ENCODE peak calls at places on chromosomes 7 and 10, in five cellular contexts. One of them, this sample, is unnamed.

GRCh38 chr10:129023057-129023456 is 444.0 kb upstream of the MGMT start:
- DNase-seq in CD8-positive, alpha-beta T cell: no peak
- DNase-seq in H7: no peak
- DNase-seq in cardiac fibroblast: peak; percentile 10
- DNase-seq in pancreas: no peak
- DNase-seq in this sample: no peak

GRCh38 chr10:130817046-130817624 is 494.4 kb downstream of the TCERG1L start:
- DNase-seq in CD8-positive, alpha-beta T cell: no peak
- DNase-seq in H7: no peak
- DNase-seq in cardiac fibroblast: no peak
- DNase-seq in pancreas: no peak
- DNase-seq in this sample: no peak

GRCh38 chr7:71443197-71443542 is 311.2 kb downstream of the GALNT17 start:
- DNase-seq in CD8-positive, alpha-beta T cell: no peak
- DNase-seq in H7: no peak
- DNase-seq in cardiac fibroblast: no peak
- DNase-seq in pancreas: no peak
- DNase-seq in this sample: no peak

GRCh38 chr7:151455690-151456089 is 15.7 kb upstream of the CRYGN start:
- DNase-seq in CD8-positive, alpha-beta T cell: no peak
- DNase-seq in H7: no peak
- DNase-seq in cardiac fibroblast: no peak
- DNase-seq in pancreas: no peak
- DNase-seq in this sample: no peak

GRCh38 chr7:27925573-27926201 is 185.7 kb downstream of the TAX1BP1 start:
- DNase-seq in CD8-positive, alpha-beta T cell: no peak
- DNase-seq in H7: no peak
- DNase-seq in cardiac fibroblast: no peak
- DNase-seq in pancreas: no peak
- DNase-seq in this sample: no peak

GRCh38 chr10:27822286-27822685 is 76.7 kb upstream of the MKX start:
- DNase-seq in CD8-positive, alpha-beta T cell: no peak
- DNase-seq in H7: no peak
- DNase-seq in cardiac fibroblast: no peak
- DNase-seq in pancreas: no peak
- DNase-seq in this sample: peak; percentile 62

GRCh38 chr10:53601260-53601875 is 828.8 kb upstream of the MBL2 start:
- DNase-seq in CD8-positive, alpha-beta T cell: no peak
- DNase-seq in H7: peak; percentile 2
- DNase-seq in cardiac fibroblast: peak; percentile 56
- DNase-seq in pancreas: no peak
- DNase-seq in this sample: peak; percentile 10

GRCh38 chr7:137421389-137421788 is 77.9 kb upstream of the PTN start:
- DNase-seq in CD8-positive, alpha-beta T cell: no peak
- DNase-seq in H7: no peak
- DNase-seq in cardiac fibroblast: peak; percentile 19
- DNase-seq in pancreas: no peak
- DNase-seq in this sample: no peak

GRCh38 chr7:17109017-17109416 is 189.4 kb upstream of the AHR start:
- DNase-seq in CD8-positive, alpha-beta T cell: no peak
- DNase-seq in H7: no peak
- DNase-seq in cardiac fibroblast: peak; percentile 74
- DNase-seq in pancreas: no peak
- DNase-seq in this sample: no peak

GRCh38 chr7:43653891-43654504 is 71.1 kb downstream of the STK17A start:
- DNase-seq in CD8-positive, alpha-beta T cell: no peak
- DNase-seq in H7: peak; percentile 30
- DNase-seq in cardiac fibroblast: no peak
- DNase-seq in pancreas: no peak
- DNase-seq in this sample: no peak

GRCh38 chr10:5500910-5501309 is 1.5 kb upstream of the CALML5 start:
- DNase-seq in CD8-positive, alpha-beta T cell: no peak
- DNase-seq in H7: no peak
- DNase-seq in cardiac fibroblast: no peak
- DNase-seq in pancreas: no peak
- DNase-seq in this sample: no peak

GRCh38 chr7:132296820-132297219 is 279.4 kb downstream of the PLXNA4 start:
- DNase-seq in CD8-positive, alpha-beta T cell: no peak
- DNase-seq in H7: no peak
- DNase-seq in cardiac fibroblast: no peak
- DNase-seq in pancreas: no peak
- DNase-seq in this sample: no peak

GRCh38 chr7:30771859-30772429 is 727 bp downstream of the MINDY4 start:
- DNase-seq in CD8-positive, alpha-beta T cell: peak; percentile 2
- DNase-seq in H7: peak; percentile 48
- DNase-seq in cardiac fibroblast: peak; percentile 22
- DNase-seq in pancreas: no peak
- DNase-seq in this sample: no peak

GRCh38 chr10:96833220-96834001 is 1.3 kb downstream of the LCOR start:
- DNase-seq in CD8-positive, alpha-beta T cell: no peak
- DNase-seq in H7: peak; percentile 69
- DNase-seq in cardiac fibroblast: peak; percentile 27
- DNase-seq in pancreas: no peak
- DNase-seq in this sample: no peak

GRCh38 chr10:96832721-96833219 is 672 bp downstream of the LCOR start:
- DNase-seq in CD8-positive, alpha-beta T cell: peak; percentile 76
- DNase-seq in H7: peak; percentile 91
- DNase-seq in cardiac fibroblast: peak; percentile 65
- DNase-seq in pancreas: peak; percentile 89
- DNase-seq in this sample: no peak

GRCh38 chr10:96834121-96834520 is 2.0 kb downstream of the LCOR start:
- DNase-seq in CD8-positive, alpha-beta T cell: no peak
- DNase-seq in H7: no peak
- DNase-seq in cardiac fibroblast: peak; percentile 31
- DNase-seq in pancreas: no peak
- DNase-seq in this sample: no peak

GRCh38 chr10:96838529-96838928 is 6.4 kb downstream of the LCOR start:
- DNase-seq in CD8-positive, alpha-beta T cell: no peak
- DNase-seq in H7: no peak
- DNase-seq in cardiac fibroblast: no peak
- DNase-seq in pancreas: no peak
- DNase-seq in this sample: no peak

DNA sequence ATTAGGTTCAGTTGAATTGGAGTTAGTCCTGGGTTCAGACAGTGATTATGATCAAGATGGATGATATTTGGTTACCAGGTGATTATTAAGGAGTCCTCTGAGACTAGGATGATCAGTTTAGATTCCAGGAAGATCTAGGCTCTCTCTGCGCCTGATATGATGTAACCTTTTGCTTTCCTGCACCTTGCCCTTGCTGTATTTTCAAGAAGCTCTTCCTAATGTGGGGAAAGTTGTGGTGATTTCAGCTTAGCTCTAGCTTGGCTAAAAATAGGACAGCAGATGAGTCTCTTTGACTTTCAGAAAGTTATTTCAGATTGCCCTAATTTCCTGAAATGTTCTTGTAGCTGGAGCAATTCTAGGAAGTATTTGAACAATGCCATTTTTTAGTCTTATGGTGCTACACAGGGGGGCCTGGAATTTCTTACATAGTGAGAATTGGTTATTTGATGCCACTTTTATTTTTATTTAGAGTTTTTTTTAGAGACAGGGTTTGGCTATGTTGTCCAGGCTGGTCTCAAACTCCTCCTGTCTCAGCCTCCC is 3.8 kb downstream of the LCOR start:
- DNase-seq in CD8-positive, alpha-beta T cell: no peak
- DNase-seq in H7: no peak
- DNase-seq in cardiac fibroblast: peak; percentile 19
- DNase-seq in pancreas: no peak
- DNase-seq in this sample: no peak
- H3K4me3 ChIP-seq in CD8-positive, alpha-beta T cell: no peak overlapping the region
- H3K4me3 ChIP-seq in H7: no peak overlapping the region
- H3K4me3 ChIP-seq in cardiac fibroblast: no peak overlapping the region
- H3K4me3 ChIP-seq in pancreas: no peak overlapping the region
- H3K4me3 ChIP-seq in this sample: no peak overlapping the region

DNA sequence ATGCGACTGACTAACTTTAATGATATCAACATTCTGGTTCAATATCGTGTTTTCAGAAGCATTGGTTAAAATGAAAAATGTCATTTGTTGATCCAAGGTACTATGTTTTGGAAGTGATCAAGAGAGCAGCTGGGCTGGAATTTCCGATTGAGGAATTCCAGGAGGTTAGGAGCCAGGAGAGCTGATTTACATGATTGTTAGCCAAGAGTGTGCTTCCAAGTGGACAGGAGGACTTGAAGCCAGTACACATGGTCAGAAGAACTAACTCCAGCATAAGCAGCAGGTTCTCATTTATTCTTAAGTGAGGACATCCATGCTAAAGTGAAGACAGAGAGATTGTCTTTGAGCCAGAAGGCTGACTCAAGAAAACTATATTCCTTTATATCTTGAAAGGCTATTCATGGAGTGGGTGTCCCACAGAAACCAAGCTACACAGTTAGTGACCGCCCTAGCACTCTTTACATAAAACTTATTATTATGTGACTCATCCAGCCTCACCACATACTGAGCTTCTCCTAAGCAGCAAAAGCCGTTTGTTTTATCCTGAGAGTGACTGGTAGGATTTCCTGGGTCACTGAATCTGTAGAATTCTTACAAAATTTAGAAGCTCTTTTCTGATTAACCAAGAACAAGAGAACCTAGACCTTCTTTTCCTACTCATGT is 56.7 kb upstream of the SEMA3A start:
- DNase-seq in CD8-positive, alpha-beta T cell: no peak
- DNase-seq in H7: no peak
- DNase-seq in cardiac fibroblast: peak; percentile 62
- DNase-seq in pancreas: no peak
- DNase-seq in this sample: peak; percentile 93
- H3K4me3 ChIP-seq in CD8-positive, alpha-beta T cell: no peak overlapping the region
- H3K4me3 ChIP-seq in H7: no peak overlapping the region
- H3K4me3 ChIP-seq in cardiac fibroblast: no peak overlapping the region
- H3K4me3 ChIP-seq in pancreas: no peak overlapping the region
- H3K4me3 ChIP-seq in this sample: no peak overlapping the region

GRCh38 chr10:44864637-44865288 is 46.4 kb upstream of the TMEM72 start:
- DNase-seq in CD8-positive, alpha-beta T cell: peak; percentile 80
- DNase-seq in H7: peak; percentile 93
- DNase-seq in cardiac fibroblast: peak; percentile 88
- DNase-seq in pancreas: peak; percentile 95
- DNase-seq in this sample: no peak
- H3K4me3 ChIP-seq in CD8-positive, alpha-beta T cell: peak overlapping the region; percentile 78
- H3K4me3 ChIP-seq in H7: peak overlapping the region; percentile 50
- H3K4me3 ChIP-seq in cardiac fibroblast: peak overlapping the region; percentile 38
- H3K4me3 ChIP-seq in pancreas: peak overlapping the region; percentile 19
- H3K4me3 ChIP-seq in this sample: peak overlapping the region; percentile 56

DNA sequence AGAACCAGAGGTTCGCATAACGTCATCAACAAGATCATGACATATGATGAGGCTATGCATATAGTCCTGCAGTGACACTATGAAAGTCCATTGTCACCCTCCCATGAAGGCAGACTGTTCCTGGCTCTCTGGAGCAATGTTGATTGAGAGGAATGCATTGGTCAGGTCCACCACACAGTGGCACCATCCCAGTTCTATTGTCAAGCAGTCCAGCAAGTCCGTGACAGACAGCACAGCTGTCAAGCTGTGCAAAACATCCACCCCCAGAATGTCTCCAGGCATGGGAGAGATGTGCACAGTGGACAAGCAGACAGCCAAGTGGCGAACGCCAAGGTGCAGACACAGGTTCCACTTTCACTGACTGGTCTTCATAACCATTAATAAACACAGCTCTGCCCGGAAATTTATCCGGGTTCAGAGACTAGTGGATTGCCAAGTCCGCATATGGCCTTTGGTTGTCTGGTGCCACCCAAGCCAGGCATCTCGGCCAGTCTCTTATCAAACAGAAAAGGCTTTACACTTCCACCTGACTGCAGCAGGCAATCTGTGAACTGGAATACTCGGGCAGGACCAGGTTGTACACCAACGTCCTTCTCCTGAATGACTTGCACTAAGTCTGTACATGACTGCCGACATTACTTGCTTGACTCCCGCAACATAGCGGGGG is 7.2 kb downstream of the RNF133 start:
- DNase-seq in CD8-positive, alpha-beta T cell: no peak
- DNase-seq in H7: no peak
- DNase-seq in cardiac fibroblast: no peak
- DNase-seq in pancreas: no peak
- DNase-seq in this sample: no peak
- H3K4me3 ChIP-seq in CD8-positive, alpha-beta T cell: no peak overlapping the region
- H3K4me3 ChIP-seq in H7: no peak overlapping the region
- H3K4me3 ChIP-seq in cardiac fibroblast: no peak overlapping the region
- H3K4me3 ChIP-seq in pancreas: no peak overlapping the region
- H3K4me3 ChIP-seq in this sample: no peak overlapping the region

GRCh38 chr10:47381427-47382379 is 2.4 kb downstream of the ZNF488 start:
- DNase-seq in CD8-positive, alpha-beta T cell: no peak
- DNase-seq in H7: peak; percentile 23
- DNase-seq in cardiac fibroblast: no peak
- DNase-seq in pancreas: no peak
- DNase-seq in this sample: no peak

GRCh38 chr10:47379901-47380300 is 4.2 kb downstream of the ZNF488 start:
- DNase-seq in CD8-positive, alpha-beta T cell: no peak
- DNase-seq in H7: peak; percentile 13
- DNase-seq in cardiac fibroblast: no peak
- DNase-seq in pancreas: no peak
- DNase-seq in this sample: no peak

GRCh38 chr10:47380341-47381215 is 3.5 kb downstream of the ZNF488 start:
- DNase-seq in CD8-positive, alpha-beta T cell: no peak
- DNase-seq in H7: peak; percentile 11
- DNase-seq in cardiac fibroblast: no peak
- DNase-seq in pancreas: no peak
- DNase-seq in this sample: no peak

GRCh38 chr10:47384148-47384921 is at the start of gene ZNF488:
- DNase-seq in CD8-positive, alpha-beta T cell: peak; percentile 65
- DNase-seq in H7: peak; percentile 99
- DNase-seq in cardiac fibroblast: peak; percentile 69
- DNase-seq in pancreas: peak; percentile 94
- DNase-seq in this sample: peak; percentile 43

DNA sequence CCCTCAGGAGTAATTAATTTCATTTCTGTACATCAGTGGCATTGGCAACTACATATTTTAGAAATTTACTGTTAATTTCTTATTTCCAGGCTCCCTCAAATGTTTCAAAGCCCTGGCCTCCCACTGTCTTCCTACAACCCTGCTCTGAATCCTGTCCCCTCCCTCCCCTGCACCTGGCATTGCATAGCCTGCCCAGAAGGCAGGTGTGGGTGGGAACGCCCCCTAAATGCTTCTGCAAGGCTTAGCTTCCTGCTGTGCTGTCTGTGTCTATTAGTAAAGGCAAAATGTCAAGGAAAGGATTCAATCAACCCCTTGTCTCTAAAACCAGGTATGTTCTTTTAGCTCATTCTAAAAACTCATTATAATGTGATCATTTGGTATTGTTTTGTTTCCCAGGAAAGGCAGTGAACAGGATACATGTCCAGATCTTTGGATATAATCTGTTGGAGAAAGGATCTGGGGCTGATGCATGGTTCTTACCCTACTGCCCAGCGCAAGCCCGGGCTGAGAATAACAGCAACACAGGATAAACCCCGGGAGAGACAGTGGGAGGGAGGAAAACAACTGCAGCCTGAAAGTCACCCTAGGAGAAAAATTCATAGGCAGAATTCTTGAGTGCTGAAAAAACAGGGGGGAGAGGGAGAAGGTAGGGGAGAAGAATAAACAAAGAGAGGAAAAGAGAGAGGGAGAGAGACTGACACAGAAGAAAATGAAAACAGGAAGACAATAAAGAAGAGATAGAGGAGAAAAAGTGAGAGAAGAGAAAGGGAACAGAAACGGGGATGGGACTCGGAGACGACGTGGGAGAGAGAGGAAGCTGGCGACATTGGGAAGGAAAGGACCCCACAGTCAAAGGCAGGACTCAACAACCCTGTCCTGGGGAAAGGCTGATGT is 592 bp downstream of the ZNF488 start:
- DNase-seq in CD8-positive, alpha-beta T cell: no peak
- DNase-seq in H7: peak; percentile 86
- DNase-seq in cardiac fibroblast: no peak
- DNase-seq in pancreas: no peak
- DNase-seq in this sample: no peak
- H3K4me3 ChIP-seq in CD8-positive, alpha-beta T cell: peak overlapping the region; percentile 73
- H3K4me3 ChIP-seq in H7: peak overlapping the region; percentile 72
- H3K4me3 ChIP-seq in cardiac fibroblast: peak overlapping the region; percentile 60
- H3K4me3 ChIP-seq in pancreas: no peak overlapping the region
- H3K4me3 ChIP-seq in this sample: peak overlapping the region; percentile 69

This sample was measured in retinal pigment epithelial cell.